ENCODE peak calls at places on chromosomes 2 and 18, in seven cellular contexts. D is HepG2; C is heart right ventricle; J is cardiac muscle cell; P is CD8-positive, alpha-beta T cell; F is astrocyte of the spinal cord; N is GM12865. E is an unnamed sample.

GRCh38 chr2:55051026-55051866 is 995 bp upstream of the RTN4 start:
- DNase-seq in N (peak; percentile 42), D (peak; percentile 80), C (peak; percentile 63), P (peak; percentile 38), F (peak; percentile 99), J (peak; percentile 48), E (peak; percentile 57)

GRCh38 chr2:181977661-181978350 is 7.8 kb upstream of the PPP1R1C start:
- DNase-seq in D (no peak), P (no peak), N (peak; percentile 36), J (no peak), C (no peak), F (no peak), E (no peak)

GRCh38 chr18:10261315-10262276 is 192.8 kb upstream of the APCDD1 start:
- DNase-seq in J (no peak), N (peak; percentile 31), P (no peak), F (no peak), D (no peak), C (no peak), E (peak; percentile 11)

GRCh38 chr2:524442-524841 is 152.8 kb downstream of the TMEM18 start:
- DNase-seq in D (no peak), N (no peak), F (no peak), C (no peak), J (no peak), P (no peak), E (no peak)

GRCh38 chr2:37367310-37367709 is 22.9 kb downstream of the QPCT start:
- DNase-seq in J (no peak), C (no peak), P (no peak), F (no peak), D (no peak), N (no peak), E (no peak)

GRCh38 chr2:126886201-126886905 is 12.3 kb upstream of the TEX51 start:
- DNase-seq in P (no peak), C (peak; percentile 26), F (peak; percentile 12), J (peak; percentile 76), N (peak; percentile 64), D (peak; percentile 13), E (no peak)

GRCh38 chr2:96863575-96864342 is 5.9 kb upstream of the ANKRD39 start:
- DNase-seq in F (no peak), N (no peak), J (no peak), D (no peak), C (no peak), P (peak; percentile 20), E (no peak)

GRCh38 chr2:43452318-43452731 is 143.5 kb downstream of the THADA start:
- DNase-seq in C (no peak), P (no peak), J (no peak), F (no peak), D (no peak), N (no peak), E (no peak)

GRCh38 chr18:28767781-28768211 is 590.9 kb upstream of the CDH2 start:
- DNase-seq in D (no peak), P (no peak), J (no peak), C (no peak), F (peak; percentile 76), N (no peak), E (no peak)

GRCh38 chr2:158893057-158893456 is 75.4 kb upstream of the TANC1 start:
- DNase-seq in D (no peak), P (no peak), C (no peak), F (peak; percentile 16), N (no peak), J (no peak), E (no peak)

GRCh38 chr2:241865957-241866858 is 3.3 kb upstream of the RTP5 start:
- DNase-seq in J (peak; percentile 83), N (peak; percentile 28), P (peak; percentile 24), F (no peak), C (no peak), D (no peak), E (no peak)

GRCh38 chr2:18154812-18155211 is 276.3 kb downstream of the KCNS3 start:
- DNase-seq in P (no peak), N (no peak), D (no peak), J (peak; percentile 26), C (no peak), F (no peak), E (no peak)

GRCh38 chr2:12584337-12584736 is 132.4 kb upstream of the TRIB2 start:
- DNase-seq in C (no peak), D (no peak), P (no peak), N (no peak), F (no peak), J (no peak), E (no peak)

GRCh38 chr2:15169326-15170038 is 391.7 kb downstream of the NBAS start:
- DNase-seq in P (no peak), C (no peak), J (no peak), N (no peak), D (peak; percentile 56), F (peak; percentile 91), E (no peak)

GRCh38 chr18:54957295-54957694 is 2.0 kb downstream of the CCDC68 start:
- DNase-seq in D (peak; percentile 40), J (no peak), C (no peak), F (peak; percentile 35), P (no peak), N (no peak), E (no peak)

DNA sequence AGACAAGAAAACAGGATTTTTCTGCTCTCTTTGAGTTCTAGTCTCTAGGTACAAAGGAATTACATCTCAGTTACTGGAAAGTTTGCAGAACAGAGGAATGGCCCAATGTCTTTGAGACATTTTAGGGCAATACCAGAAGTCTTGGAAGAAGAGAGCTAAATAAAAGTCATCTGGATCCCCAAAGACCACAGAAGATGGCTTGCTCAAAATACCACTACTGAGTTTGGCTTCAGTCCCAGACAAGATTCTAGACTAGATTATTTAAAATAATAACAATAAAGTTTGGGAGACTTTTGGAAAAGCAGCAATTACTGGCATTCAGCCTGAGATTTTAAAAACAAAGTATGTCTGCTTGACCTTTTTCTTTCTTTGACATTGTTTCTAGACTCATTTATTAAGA is 61.9 kb upstream of the HK2 start:
- DNase-seq in F (peak; percentile 31), C (no peak), N (no peak), P (no peak), D (no peak), J (no peak), E (no peak)
- TF ChIP-seq CTCF in F (no peak), C (no peak), N (no peak), P (no peak), D (no peak), J (no peak), E (no peak)

GRCh38 chr2:120779781-120780283 is 44.2 kb downstream of the GLI2 start:
- DNase-seq in F (peak; percentile 81), C (no peak), J (peak; percentile 42), N (no peak), P (no peak), D (no peak), E (no peak)
- TF ChIP-seq CTCF in F (peak; percentile 33), C (no peak), J (peak; percentile 42), N (no peak), P (no peak), D (no peak), E (no peak)

GRCh38 chr2:175356901-175357300 is 175.4 kb upstream of the ATP5MC3 start:
- DNase-seq in N (no peak), P (no peak), J (no peak), F (no peak), C (no peak), D (no peak), E (no peak)

DNA sequence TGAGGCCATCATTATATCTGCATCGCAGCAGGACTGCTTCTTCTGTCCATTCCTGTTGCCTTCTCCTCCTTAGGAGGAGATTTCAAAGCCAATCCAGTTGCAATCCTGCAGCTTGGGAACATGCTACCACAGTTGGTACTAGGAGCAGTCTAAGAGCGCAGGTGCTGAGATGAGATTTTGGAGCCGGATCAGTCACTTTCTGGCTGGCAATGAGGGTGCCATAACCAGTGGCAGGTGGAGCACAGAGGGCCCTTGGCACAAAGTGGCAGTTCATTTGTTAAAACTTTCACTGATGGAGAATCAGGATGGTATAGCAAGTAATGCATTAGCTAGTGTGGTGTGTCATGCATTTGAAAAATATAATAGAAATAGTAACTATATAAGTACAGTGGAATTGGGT is 173.7 kb upstream of the ATP5MC3 start:
- DNase-seq in C (no peak), N (no peak), D (no peak), P (no peak), F (no peak), J (no peak), E (no peak)
- TF ChIP-seq CTCF in C (no peak), N (no peak), D (no peak), P (no peak), F (no peak), J (no peak), E (no peak)

DNA sequence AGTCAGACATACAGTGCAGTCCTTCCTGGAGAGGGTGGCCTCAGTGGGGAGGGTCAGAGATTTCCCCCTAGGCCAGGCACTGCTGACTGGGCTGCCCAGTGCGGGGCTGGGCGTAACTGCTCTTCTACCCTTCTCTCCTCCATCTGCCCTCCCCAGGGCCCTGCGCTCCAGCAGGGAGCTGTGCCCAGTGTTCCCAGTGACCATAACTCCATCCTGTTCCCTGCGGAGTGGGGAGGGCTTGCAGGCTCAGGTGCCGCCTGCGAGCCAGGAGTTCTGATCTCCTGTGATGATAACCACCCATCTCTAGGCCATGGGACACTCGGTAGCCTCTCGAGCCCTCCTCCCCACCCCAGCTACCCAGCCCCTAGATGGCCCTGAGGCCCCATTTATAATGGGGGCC is 107.6 kb downstream of the SMAD7 start:
- DNase-seq in P (no peak), C (no peak), F (no peak), J (no peak), D (no peak), N (no peak), E (no peak)
- TF ChIP-seq CTCF in P (no peak), C (no peak), F (no peak), J (no peak), D (no peak), N (no peak), E (no peak)

GRCh38 chr2:102591646-102592045 is 27.7 kb upstream of the SLC9A2 start:
- DNase-seq in N (no peak), J (no peak), P (no peak), C (no peak), F (no peak), D (no peak), E (no peak)

GRCh38 chr2:102589444-102589843 is 29.9 kb upstream of the SLC9A2 start:
- DNase-seq in N (no peak), D (no peak), J (no peak), F (no peak), C (no peak), P (no peak), E (no peak)

GRCh38 chr2:102593516-102593915 is 25.8 kb upstream of the SLC9A2 start:
- DNase-seq in P (no peak), D (no peak), N (no peak), C (no peak), J (no peak), F (no peak), E (no peak)

GRCh38 chr2:102588213-102588939 is 31.0 kb upstream of the SLC9A2 start:
- DNase-seq in C (no peak), F (no peak), J (no peak), N (no peak), D (no peak), P (no peak), E (no peak)

DNA sequence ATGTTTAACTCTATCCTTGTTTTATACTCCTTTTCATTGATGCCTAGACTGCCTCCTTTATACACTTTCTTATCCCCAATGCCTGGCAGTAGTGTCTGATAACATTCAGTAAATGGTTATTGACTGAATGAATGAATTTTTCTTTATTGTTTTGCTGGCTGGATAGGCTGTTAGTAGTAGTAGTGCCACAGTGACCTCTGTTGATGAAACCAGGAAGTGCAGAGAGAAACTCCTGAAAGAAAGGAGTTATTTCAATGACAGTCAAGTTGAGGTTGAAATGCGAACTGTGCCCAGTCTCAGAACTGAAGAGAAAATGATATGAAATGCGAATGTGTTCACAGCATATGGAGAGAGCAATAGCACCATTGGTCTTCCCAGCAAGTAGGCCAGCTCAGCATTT is 26.8 kb upstream of the SLC9A2 start:
- DNase-seq in P (no peak), C (no peak), D (no peak), J (no peak), F (no peak), N (peak; percentile 27), E (no peak)
- TF ChIP-seq CTCF in P (no peak), C (no peak), D (peak; percentile 41), J (peak; percentile 68), F (peak; percentile 48), N (peak; percentile 30), E (peak; percentile 55)

E was measured in DND-41.